ENCODE peak calls at places on chromosomes 1 and 21, in ten cellular contexts. S is lower lobe of right lung, V is lung, Z is occipital lobe, F is HS-5, I is AG04450, G is HEK293T, Q is hypothalamus, B is midbrain, C is iPS DF 6.9. E is an unnamed sample.
A peak's percentile ranks its signal among the peaks of the same experiment; 100 is the strongest.

GRCh38 chr1:246784621-246785535 is 60.7 kb downstream of the SCCPDH start:
- DNase-seq in C (no peak), B (no peak), I (peak; percentile 18), G (no peak), Z (peak; percentile 28), S (no peak), Q (no peak), F (no peak), V (no peak), E (no peak)

GRCh38 chr1:6771568-6771825 is 13.8 kb upstream of the CAMTA1 start:
- DNase-seq in G (no peak), Z (no peak), F (no peak), Q (no peak), B (no peak), V (no peak), I (no peak), S (no peak), C (no peak), E (no peak)

GRCh38 chr1:205926213-205926612 is 17.0 kb downstream of the SLC26A9 start:
- DNase-seq in V (no peak), G (no peak), S (no peak), Z (no peak), B (peak; percentile 25), F (no peak), C (no peak), I (no peak), Q (peak; percentile 29), E (peak; percentile 80)

GRCh38 chr21:15063081-15063820 is 1.5 kb downstream of the NRIP1 start:
- DNase-seq in V (no peak), C (no peak), I (no peak), S (no peak), G (no peak), F (no peak), Q (no peak), Z (no peak), B (no peak), E (no peak)

GRCh38 chr1:220879090-220879508 is at the start of gene HLX:
- DNase-seq in V (peak; percentile 84), S (peak; percentile 91), Q (peak; percentile 17), B (peak; percentile 70), F (peak; percentile 74), G (peak; percentile 92), C (no peak), I (peak; percentile 79), Z (peak; percentile 20), E (peak; percentile 86)

GRCh38 chr1:79325126-79325525 is 318.6 kb upstream of the ADGRL4 start:
- DNase-seq in B (no peak), I (no peak), G (no peak), F (no peak), S (no peak), V (no peak), Z (no peak), Q (no peak), C (no peak), E (no peak)

GRCh38 chr1:3787745-3788605 is 8.3 kb downstream of the LRRC47 start:
- DNase-seq in G (no peak), Z (no peak), Q (no peak), V (no peak), S (no peak), C (no peak), F (no peak), I (no peak), B (no peak), E (no peak)

GRCh38 chr1:9852004-9852403 is 28.2 kb upstream of the CLSTN1 start:
- DNase-seq in Q (no peak), S (no peak), G (no peak), B (no peak), V (no peak), I (no peak), C (no peak), Z (no peak), F (no peak), E (no peak)

GRCh38 chr1:116940809-116941640 is 31.3 kb downstream of the PTGFRN start:
- DNase-seq in B (no peak), Q (no peak), C (no peak), Z (no peak), F (no peak), V (no peak), I (no peak), S (no peak), G (no peak), E (no peak)

GRCh38 chr1:94101613-94101940 is 19.4 kb downstream of the ABCA4 start:
- DNase-seq in I (no peak), V (no peak), B (no peak), G (no peak), S (no peak), Q (no peak), F (no peak), C (no peak), Z (no peak), E (no peak)

GRCh38 chr1:39671433-39671792 is 494 bp downstream of the NT5C1A start:
- DNase-seq in I (no peak), F (no peak), V (no peak), S (no peak), G (peak; percentile 39), Q (peak; percentile 53), C (no peak), B (peak; percentile 35), Z (peak; percentile 27), E (no peak)

GRCh38 chr1:226677121-226678020 is 61.7 kb downstream of the ITPKB start:
- DNase-seq in G (no peak), B (peak; percentile 82), V (peak; percentile 68), Q (peak; percentile 69), F (peak; percentile 68), Z (peak; percentile 83), I (no peak), S (no peak), C (no peak), E (peak; percentile 98)